ENCODE peak calls at places on chromosomes 3 and 15, in five cellular contexts. O is WERI-Rb-1, L is colonic mucosa, Y is substantia nigra, M is SJCRH30. P is an unnamed sample.

GRCh38 chr15:69145694-69146492 is 14.5 kb upstream of the GLCE start:
- DNase-seq in O (no peak), L (no peak), Y (peak), M (no peak), P (no peak)

GRCh38 chr15:93438310-93438709 is 349.3 kb upstream of the RGMA start:
- DNase-seq in O (no peak), L (no peak), Y (no peak), M (no peak), P (no peak)

GRCh38 chr3:48271763-48272498 is 31.0 kb downstream of the ZNF589 start:
- DNase-seq in O (no peak), L (no peak), Y (no peak), M (no peak), P (no peak)

GRCh38 chr3:134904333-134904771 is 109.3 kb downstream of the EPHB1 start:
- DNase-seq in O (no peak), L (no peak), Y (no peak), M (no peak), P (no peak)

GRCh38 chr15:43769584-43770228 is 7.1 kb downstream of the ELL3 start:
- DNase-seq in O (peak), L (peak), Y (peak), M (peak), P (peak)

GRCh38 chr3:172125053-172125452 is 85.7 kb downstream of the FNDC3B start:
- DNase-seq in O (no peak), L (no peak), Y (no peak), M (no peak), P (no peak)

GRCh38 chr15:57735891-57736290 is 29.4 kb downstream of the POLR2M start:
- DNase-seq in O (no peak), L (no peak), Y (no peak), M (no peak), P (no peak)

GRCh38 chr3:127206154-127206553 is 13.2 kb downstream of the PRR23E start:
- DNase-seq in O (no peak), L (peak), Y (no peak), M (no peak), P (no peak)

GRCh38 chr15:58987501-58988010 is at the start of gene RNF111:
- DNase-seq in O (peak), L (peak), Y (peak), M (peak), P (peak)

DNA sequence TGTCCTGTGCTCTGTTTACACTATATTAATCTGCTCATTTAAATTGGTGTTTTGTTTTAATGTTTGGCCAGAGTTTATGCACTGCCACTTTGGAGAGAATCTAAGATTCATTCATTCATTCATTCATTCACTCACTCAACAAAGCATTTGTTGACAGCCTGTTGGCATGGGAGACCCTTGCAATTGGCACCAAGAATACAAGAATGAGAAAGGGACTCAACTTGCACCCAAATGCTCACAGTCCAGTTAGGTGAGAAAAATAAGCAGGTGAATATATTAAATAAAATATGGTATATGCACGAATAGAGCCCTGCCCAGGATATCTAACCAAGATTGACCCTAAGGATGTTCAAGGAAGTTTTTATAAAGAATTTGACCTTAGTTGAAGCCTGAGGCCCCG is 80.4 kb downstream of the TGFBR2 start:
- DNase-seq in O (no peak), L (no peak), Y (no peak), M (no peak), P (no peak)
- H3K27ac ChIP-seq in O (no peak), L (no peak), Y (no peak), M (no peak), P (peak)

GRCh38 chr3:58173670-58174472 is 36.9 kb downstream of the DNASE1L3 start:
- DNase-seq in O (peak), L (peak), Y (peak), M (peak), P (no peak)
- H3K27ac ChIP-seq in O (no peak), L (peak), Y (no peak), M (no peak), P (no peak)

GRCh38 chr15:85671156-85671555 is 123.6 kb downstream of the KLHL25 start:
- DNase-seq in O (no peak), L (no peak), Y (no peak), M (peak), P (no peak)
- H3K27ac ChIP-seq in O (no peak), L (no peak), Y (no peak), M (peak), P (peak)

GRCh38 chr3:195872800-195873199 is 35.6 kb downstream of the TNK2 start:
- DNase-seq in O (no peak), L (no peak), Y (no peak), M (no peak), P (no peak)
- H3K27ac ChIP-seq in O (no peak), L (no peak), Y (no peak), M (no peak), P (no peak)

DNA sequence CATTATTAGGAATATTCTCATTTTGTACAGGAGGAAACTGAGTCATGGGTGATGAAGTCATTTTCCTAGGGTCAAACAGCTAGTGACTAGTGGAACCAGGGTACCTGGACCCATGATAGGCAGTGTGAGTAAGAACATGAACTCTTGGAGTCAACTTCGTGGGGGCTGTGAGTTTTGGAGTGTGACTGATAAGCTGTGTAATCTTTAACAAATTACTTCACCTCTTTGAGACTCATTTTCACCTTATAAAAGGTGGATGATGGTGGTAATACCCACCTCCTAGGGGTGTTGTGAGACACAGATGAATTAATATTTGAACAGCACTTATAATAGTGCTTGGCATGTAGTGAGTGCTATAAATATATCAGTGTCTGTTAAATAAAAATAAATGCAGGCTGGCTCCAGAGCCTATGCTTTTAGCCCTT is 9.1 kb downstream of the SEMA6D start:
- DNase-seq in O (no peak), L (no peak), Y (no peak), M (no peak), P (no peak)
- H3K27ac ChIP-seq in O (peak), L (no peak), Y (no peak), M (no peak), P (peak)

DNA sequence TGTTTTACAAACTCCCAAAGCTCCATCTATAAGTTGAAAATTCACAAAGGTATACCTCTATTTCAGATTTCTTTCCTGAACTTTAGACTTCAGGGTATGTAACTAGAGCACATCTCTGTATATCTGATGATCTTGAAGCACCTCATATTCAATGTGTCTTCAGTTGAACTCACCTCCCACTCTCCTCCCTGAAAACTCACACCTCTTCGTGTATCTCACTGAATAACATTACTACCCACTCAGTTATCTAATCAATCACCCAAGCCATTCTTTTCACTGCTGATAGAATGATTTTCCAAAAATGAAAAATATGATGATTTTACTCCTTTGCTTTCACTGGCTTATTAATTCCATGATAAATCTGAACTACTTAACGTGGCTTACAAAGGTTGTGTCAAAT is 52.9 kb downstream of the GTPBP8 start:
- DNase-seq in O (no peak), L (no peak), Y (no peak), M (no peak), P (no peak)
- H3K27ac ChIP-seq in O (no peak), L (no peak), Y (no peak), M (no peak), P (no peak)

GRCh38 chr3:178352300-178353021 is 183.8 kb upstream of the KCNMB2 start:
- DNase-seq in O (no peak), L (no peak), Y (no peak), M (peak), P (no peak)
- H3K27ac ChIP-seq in O (no peak), L (no peak), Y (no peak), M (peak), P (no peak)

GRCh38 chr3:50515565-50516047 is 12.2 kb upstream of the CACNA2D2 start:
- DNase-seq in O (peak), L (peak), Y (no peak), M (peak), P (no peak)
- H3K27ac ChIP-seq in O (peak), L (no peak), Y (no peak), M (peak), P (peak)